ENCODE peak calls at places on chromosomes 11 and 22, in four cellular contexts. B, W, Y and Z are unnamed samples.
A peak's percentile ranks its signal among the peaks of the same experiment; 100 is the strongest.

GRCh38 chr11:8631395-8632110 is 37.5 kb upstream of the STK33 start:
- DNase-seq in B (no peak), W (no peak), Y (no peak), Z (no peak)

GRCh38 chr11:113773092-113773415 is 438 bp downstream of the ZW10 start:
- DNase-seq in B (no peak), W (no peak), Y (no peak), Z (no peak)

GRCh38 chr22:19974935-19975706 is 33.5 kb upstream of the TXNRD2 start:
- DNase-seq in B (no peak), W (no peak), Y (no peak), Z (no peak)

GRCh38 chr22:24400726-24401596 is 26.4 kb upstream of the ADORA2A start:
- DNase-seq in B (no peak), W (peak; percentile 85), Y (no peak), Z (peak; percentile 29)

GRCh38 chr11:7690648-7691047 is 15.6 kb downstream of the OVCH2 start:
- DNase-seq in B (no peak), W (peak; percentile 51), Y (no peak), Z (no peak)

GRCh38 chr11:35477871-35478270 is 47.5 kb downstream of the PAMR1 start:
- DNase-seq in B (no peak), W (no peak), Y (no peak), Z (no peak)

GRCh38 chr22:25237503-25237902 is 18.1 kb downstream of the CRYBB2 start:
- DNase-seq in B (no peak), W (no peak), Y (no peak), Z (no peak)

GRCh38 chr11:3169235-3169951 is 4.3 kb upstream of the OSBPL5 start:
- DNase-seq in B (no peak), W (no peak), Y (no peak), Z (peak; percentile 66)

GRCh38 chr11:69287968-69288882 is 5.7 kb upstream of the MYEOV start:
- DNase-seq in B (no peak), W (no peak), Y (no peak), Z (no peak)

GRCh38 chr11:69841859-69842698 is 22.9 kb upstream of the FGF3 start:
- DNase-seq in B (no peak), W (peak; percentile 64), Y (no peak), Z (no peak)

GRCh38 chr22:38755155-38755910 is 465 bp downstream of the SUN2 start:
- DNase-seq in B (peak; percentile 83), W (peak; percentile 55), Y (peak; percentile 65), Z (peak; percentile 95)

GRCh38 chr22:40953446-40953845 is 2.3 kb downstream of the RBX1 start:
- DNase-seq in B (no peak), W (no peak), Y (no peak), Z (no peak)

GRCh38 chr22:33860386-33860785 is 59.9 kb downstream of the LARGE1 start:
- DNase-seq in B (no peak), W (no peak), Y (no peak), Z (no peak)

GRCh38 chr11:44748606-44749005 is 21.8 kb downstream of the TSPAN18 start:
- DNase-seq in B (no peak), W (no peak), Y (no peak), Z (no peak)